ENCODE peak calls at places on chromosomes 3 and 15, in eight cellular contexts. One of them, this sample, is unnamed.
A peak's percentile ranks its signal among the peaks of the same experiment; 100 is the strongest.

GRCh38 chr3:197882580-197882979 is 67.4 kb upstream of the RPL35A start:
- DNase-seq in endothelial cell of umbilical vein: no peak
- DNase-seq in neural progenitor cell: no peak
- DNase-seq in fibroblast of lung: no peak
- DNase-seq in DND-41: no peak
- DNase-seq in aorta: no peak
- DNase-seq in right cardiac atrium: no peak
- DNase-seq in H1: no peak
- DNase-seq in this sample: no peak

GRCh38 chr15:74322558-74323180 is 44.8 kb downstream of the CYP11A1 start:
- DNase-seq in neural progenitor cell: peak; percentile 84
- DNase-seq in endothelial cell of umbilical vein: peak; percentile 49
- DNase-seq in right cardiac atrium: peak; percentile 87
- DNase-seq in aorta: peak; percentile 89
- DNase-seq in fibroblast of lung: peak; percentile 40
- DNase-seq in H1: no peak
- DNase-seq in DND-41: peak; percentile 55
- DNase-seq in this sample: peak; percentile 46

GRCh38 chr15:42704492-42704926 is 32.4 kb downstream of the CDAN1 start:
- DNase-seq in DND-41: peak; percentile 66
- DNase-seq in fibroblast of lung: peak; percentile 53
- DNase-seq in right cardiac atrium: peak; percentile 72
- DNase-seq in aorta: no peak
- DNase-seq in H1: peak; percentile 25
- DNase-seq in neural progenitor cell: peak; percentile 85
- DNase-seq in endothelial cell of umbilical vein: peak; percentile 79
- DNase-seq in this sample: peak; percentile 68

GRCh38 chr3:141926929-141927328 is 50.5 kb downstream of the ATP1B3 start:
- DNase-seq in DND-41: peak; percentile 7
- DNase-seq in aorta: peak; percentile 63
- DNase-seq in fibroblast of lung: no peak
- DNase-seq in neural progenitor cell: no peak
- DNase-seq in right cardiac atrium: peak; percentile 82
- DNase-seq in endothelial cell of umbilical vein: no peak
- DNase-seq in H1: no peak
- DNase-seq in this sample: no peak

GRCh38 chr3:113585228-113585627 is 52.9 kb downstream of the SIDT1 start:
- DNase-seq in fibroblast of lung: no peak
- DNase-seq in aorta: no peak
- DNase-seq in H1: no peak
- DNase-seq in neural progenitor cell: no peak
- DNase-seq in DND-41: no peak
- DNase-seq in right cardiac atrium: no peak
- DNase-seq in endothelial cell of umbilical vein: no peak
- DNase-seq in this sample: no peak

GRCh38 chr3:77014236-77014635 is 25.7 kb upstream of the ROBO2 start:
- DNase-seq in right cardiac atrium: no peak
- DNase-seq in fibroblast of lung: no peak
- DNase-seq in neural progenitor cell: peak; percentile 68
- DNase-seq in endothelial cell of umbilical vein: no peak
- DNase-seq in DND-41: no peak
- DNase-seq in aorta: no peak
- DNase-seq in H1: no peak
- DNase-seq in this sample: no peak

GRCh38 chr3:62149962-62150361 is 223.4 kb downstream of the FEZF2 start:
- DNase-seq in fibroblast of lung: peak; percentile 67
- DNase-seq in neural progenitor cell: no peak
- DNase-seq in endothelial cell of umbilical vein: no peak
- DNase-seq in aorta: no peak
- DNase-seq in DND-41: no peak
- DNase-seq in right cardiac atrium: no peak
- DNase-seq in H1: no peak
- DNase-seq in this sample: no peak

GRCh38 chr3:50356553-50356952 is 2.8 kb downstream of the TMEM115 start:
- DNase-seq in DND-41: no peak
- DNase-seq in aorta: no peak
- DNase-seq in endothelial cell of umbilical vein: no peak
- DNase-seq in right cardiac atrium: peak; percentile 78
- DNase-seq in H1: no peak
- DNase-seq in fibroblast of lung: no peak
- DNase-seq in neural progenitor cell: no peak
- DNase-seq in this sample: peak; percentile 86

GRCh38 chr15:75817151-75817935 is 25.9 kb upstream of the UBE2Q2 start:
- DNase-seq in neural progenitor cell: no peak
- DNase-seq in endothelial cell of umbilical vein: no peak
- DNase-seq in H1: no peak
- DNase-seq in DND-41: no peak
- DNase-seq in right cardiac atrium: no peak
- DNase-seq in fibroblast of lung: no peak
- DNase-seq in aorta: no peak
- DNase-seq in this sample: no peak

GRCh38 chr3:169710619-169711018 is 47.1 kb upstream of the MECOM start:
- DNase-seq in H1: no peak
- DNase-seq in endothelial cell of umbilical vein: no peak
- DNase-seq in fibroblast of lung: peak; percentile 62
- DNase-seq in right cardiac atrium: no peak
- DNase-seq in aorta: no peak
- DNase-seq in neural progenitor cell: no peak
- DNase-seq in DND-41: no peak
- DNase-seq in this sample: no peak

GRCh38 chr3:101857279-101857678 is 8.0 kb downstream of the NFKBIZ start:
- DNase-seq in DND-41: no peak
- DNase-seq in neural progenitor cell: no peak
- DNase-seq in endothelial cell of umbilical vein: no peak
- DNase-seq in fibroblast of lung: no peak
- DNase-seq in H1: no peak
- DNase-seq in right cardiac atrium: no peak
- DNase-seq in aorta: no peak
- DNase-seq in this sample: no peak

GRCh38 chr3:69541059-69541471 is 155.2 kb upstream of the FRMD4B start:
- DNase-seq in neural progenitor cell: peak; percentile 76
- DNase-seq in endothelial cell of umbilical vein: no peak
- DNase-seq in aorta: no peak
- DNase-seq in fibroblast of lung: no peak
- DNase-seq in right cardiac atrium: peak; percentile 54
- DNase-seq in H1: no peak
- DNase-seq in DND-41: no peak
- DNase-seq in this sample: no peak

GRCh38 chr3:196215493-196215892 is 841 bp upstream of the SLC51A start:
- DNase-seq in fibroblast of lung: no peak
- DNase-seq in right cardiac atrium: no peak
- DNase-seq in aorta: peak; percentile 44
- DNase-seq in neural progenitor cell: no peak
- DNase-seq in DND-41: no peak
- DNase-seq in H1: no peak
- DNase-seq in endothelial cell of umbilical vein: no peak
- DNase-seq in this sample: no peak

GRCh38 chr3:43792904-43793303 is 102.2 kb downstream of the ABHD5 start:
- DNase-seq in fibroblast of lung: no peak
- DNase-seq in aorta: no peak
- DNase-seq in endothelial cell of umbilical vein: no peak
- DNase-seq in right cardiac atrium: no peak
- DNase-seq in DND-41: no peak
- DNase-seq in neural progenitor cell: no peak
- DNase-seq in H1: no peak
- DNase-seq in this sample: no peak

GRCh38 chr15:77738441-77739437 is 106.0 kb upstream of the LINGO1 start:
- DNase-seq in right cardiac atrium: no peak
- DNase-seq in neural progenitor cell: peak; percentile 56
- DNase-seq in H1: no peak
- DNase-seq in DND-41: no peak
- DNase-seq in endothelial cell of umbilical vein: no peak
- DNase-seq in fibroblast of lung: no peak
- DNase-seq in aorta: no peak
- DNase-seq in this sample: no peak

GRCh38 chr15:90230071-90230494 is 3.7 kb downstream of the CIB1 start:
- DNase-seq in neural progenitor cell: no peak
- DNase-seq in aorta: no peak
- DNase-seq in DND-41: no peak
- DNase-seq in fibroblast of lung: no peak
- DNase-seq in endothelial cell of umbilical vein: no peak
- DNase-seq in right cardiac atrium: peak; percentile 77
- DNase-seq in H1: no peak
- DNase-seq in this sample: no peak
- H3K4me1 ChIP-seq in neural progenitor cell: no peaks in the 10 kb centered on the region
- H3K4me1 ChIP-seq in aorta: no peaks in the 10 kb centered on the region
- H3K4me1 ChIP-seq in DND-41: peaks cover 32% of the 10 kb centered on the region
- H3K4me1 ChIP-seq in fibroblast of lung: peaks cover 4% of the 10 kb centered on the region
- H3K4me1 ChIP-seq in endothelial cell of umbilical vein: peaks cover 18% of the 10 kb centered on the region
- H3K4me1 ChIP-seq in right cardiac atrium: peaks cover 2% of the 10 kb centered on the region
- H3K4me1 ChIP-seq in H1: no peaks in the 10 kb centered on the region
- H3K4me1 ChIP-seq in this sample: peaks cover 15% of the 10 kb centered on the region

GRCh38 chr15:69222002-69222474 is 61.6 kb downstream of the GLCE start:
- DNase-seq in endothelial cell of umbilical vein: no peak
- DNase-seq in right cardiac atrium: no peak
- DNase-seq in fibroblast of lung: no peak
- DNase-seq in DND-41: no peak
- DNase-seq in neural progenitor cell: no peak
- DNase-seq in H1: no peak
- DNase-seq in aorta: no peak
- DNase-seq in this sample: peak; percentile 42
- H3K4me1 ChIP-seq in endothelial cell of umbilical vein: peaks cover 2% of the 10 kb centered on the region
- H3K4me1 ChIP-seq in right cardiac atrium: no peaks in the 10 kb centered on the region
- H3K4me1 ChIP-seq in fibroblast of lung: no peaks in the 10 kb centered on the region
- H3K4me1 ChIP-seq in DND-41: no peaks in the 10 kb centered on the region
- H3K4me1 ChIP-seq in neural progenitor cell: no peaks in the 10 kb centered on the region
- H3K4me1 ChIP-seq in H1: no peaks in the 10 kb centered on the region
- H3K4me1 ChIP-seq in aorta: no peaks in the 10 kb centered on the region
- H3K4me1 ChIP-seq in this sample: no peaks in the 10 kb centered on the region

DNA sequence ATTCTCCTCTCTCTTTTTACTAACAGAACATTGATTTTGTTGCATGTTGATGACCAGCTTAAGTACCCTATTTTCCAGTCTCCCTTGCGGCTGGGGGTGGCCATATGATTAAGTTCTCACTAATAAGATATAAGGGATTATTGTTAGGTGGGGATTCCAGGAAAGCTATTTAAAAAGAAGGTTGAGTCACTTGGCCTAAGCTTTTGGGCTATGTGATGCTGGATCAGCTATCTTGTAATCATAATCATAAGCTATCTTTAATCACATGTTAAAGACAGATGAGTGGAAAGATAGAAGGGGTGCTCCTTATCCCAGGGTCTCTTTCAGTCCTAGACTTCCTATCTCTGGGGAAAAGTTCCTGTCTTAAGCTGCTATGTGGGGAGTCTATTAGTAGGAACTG is 59.9 kb downstream of the CGNL1 start:
- DNase-seq in H1: no peak
- DNase-seq in DND-41: no peak
- DNase-seq in neural progenitor cell: no peak
- DNase-seq in aorta: no peak
- DNase-seq in endothelial cell of umbilical vein: no peak
- DNase-seq in right cardiac atrium: no peak
- DNase-seq in fibroblast of lung: peak; percentile 25
- DNase-seq in this sample: no peak
- H3K4me1 ChIP-seq in H1: peaks cover 17% of the 10 kb centered on the region
- H3K4me1 ChIP-seq in DND-41: no peaks in the 10 kb centered on the region
- H3K4me1 ChIP-seq in neural progenitor cell: peaks cover 18% of the 10 kb centered on the region
- H3K4me1 ChIP-seq in aorta: no peaks in the 10 kb centered on the region
- H3K4me1 ChIP-seq in endothelial cell of umbilical vein: peaks cover 11% of the 10 kb centered on the region
- H3K4me1 ChIP-seq in right cardiac atrium: no peaks in the 10 kb centered on the region
- H3K4me1 ChIP-seq in fibroblast of lung: no peaks in the 10 kb centered on the region
- H3K4me1 ChIP-seq in this sample: no peaks in the 10 kb centered on the region

GRCh38 chr3:9260305-9260704 is 10.9 kb upstream of the SRGAP3 start:
- DNase-seq in DND-41: no peak
- DNase-seq in right cardiac atrium: no peak
- DNase-seq in endothelial cell of umbilical vein: no peak
- DNase-seq in aorta: no peak
- DNase-seq in fibroblast of lung: no peak
- DNase-seq in neural progenitor cell: no peak
- DNase-seq in H1: no peak
- DNase-seq in this sample: no peak

GRCh38 chr3:9254764-9255163 is 5.3 kb upstream of the SRGAP3 start:
- DNase-seq in aorta: no peak
- DNase-seq in endothelial cell of umbilical vein: no peak
- DNase-seq in neural progenitor cell: no peak
- DNase-seq in fibroblast of lung: no peak
- DNase-seq in right cardiac atrium: no peak
- DNase-seq in H1: no peak
- DNase-seq in DND-41: no peak
- DNase-seq in this sample: no peak

GRCh38 chr3:9253327-9253726 is 3.9 kb upstream of the SRGAP3 start:
- DNase-seq in right cardiac atrium: no peak
- DNase-seq in fibroblast of lung: peak; percentile 35
- DNase-seq in endothelial cell of umbilical vein: no peak
- DNase-seq in DND-41: no peak
- DNase-seq in aorta: no peak
- DNase-seq in H1: no peak
- DNase-seq in neural progenitor cell: no peak
- DNase-seq in this sample: no peak

GRCh38 chr3:9257092-9257491 is 7.6 kb upstream of the SRGAP3 start:
- DNase-seq in aorta: no peak
- DNase-seq in right cardiac atrium: no peak
- DNase-seq in endothelial cell of umbilical vein: no peak
- DNase-seq in fibroblast of lung: no peak
- DNase-seq in H1: no peak
- DNase-seq in neural progenitor cell: no peak
- DNase-seq in DND-41: no peak
- DNase-seq in this sample: no peak

DNA sequence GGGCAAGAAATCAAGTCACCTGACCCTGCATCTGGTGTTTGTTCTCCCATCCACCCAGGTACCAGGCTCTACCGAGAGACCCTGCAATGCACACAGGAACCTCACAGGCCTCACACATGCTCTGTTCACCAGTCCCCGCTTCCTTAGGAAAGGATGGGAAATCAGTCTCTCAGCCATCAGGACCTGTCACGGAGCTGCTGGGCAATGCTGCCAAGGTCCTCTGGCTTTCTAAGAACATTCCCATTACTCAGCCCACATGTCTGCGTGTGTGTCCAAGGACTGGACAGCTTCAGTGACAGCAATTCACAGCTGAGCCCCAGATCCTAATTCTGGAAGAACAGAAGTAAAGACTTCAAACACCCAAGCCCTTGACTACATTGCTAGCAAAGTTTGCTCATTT is 6.5 kb upstream of the SRGAP3 start:
- DNase-seq in aorta: no peak
- DNase-seq in neural progenitor cell: no peak
- DNase-seq in endothelial cell of umbilical vein: no peak
- DNase-seq in right cardiac atrium: no peak
- DNase-seq in fibroblast of lung: no peak
- DNase-seq in DND-41: no peak
- DNase-seq in H1: no peak
- DNase-seq in this sample: no peak
- H3K4me1 ChIP-seq in aorta: no peaks in the 10 kb centered on the region
- H3K4me1 ChIP-seq in neural progenitor cell: no peaks in the 10 kb centered on the region
- H3K4me1 ChIP-seq in endothelial cell of umbilical vein: no peaks in the 10 kb centered on the region
- H3K4me1 ChIP-seq in right cardiac atrium: no peaks in the 10 kb centered on the region
- H3K4me1 ChIP-seq in fibroblast of lung: no peaks in the 10 kb centered on the region
- H3K4me1 ChIP-seq in DND-41: no peaks in the 10 kb centered on the region
- H3K4me1 ChIP-seq in H1: no peaks in the 10 kb centered on the region
- H3K4me1 ChIP-seq in this sample: no peaks in the 10 kb centered on the region

DNA sequence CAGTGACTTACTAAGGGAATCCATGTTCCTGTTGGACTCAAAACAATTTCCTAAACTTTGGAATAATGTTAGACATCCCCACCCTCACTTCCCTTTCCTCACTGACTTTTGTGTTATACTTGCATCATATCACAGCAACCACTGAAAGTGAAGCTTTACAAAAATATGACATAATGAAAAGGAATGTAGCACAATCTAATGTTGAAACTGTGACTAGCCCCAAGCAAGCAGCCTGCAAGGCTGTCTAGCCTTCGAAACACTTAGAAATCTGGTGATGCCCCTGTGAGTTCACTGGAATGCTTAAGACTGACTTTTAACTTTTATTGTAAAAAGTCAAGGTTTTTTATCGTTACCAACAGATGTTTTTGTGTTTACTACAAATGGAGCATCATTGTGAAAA is 203.7 kb upstream of the ZNF385D start:
- DNase-seq in right cardiac atrium: no peak
- DNase-seq in DND-41: no peak
- DNase-seq in fibroblast of lung: peak; percentile 81
- DNase-seq in H1: no peak
- DNase-seq in aorta: no peak
- DNase-seq in endothelial cell of umbilical vein: no peak
- DNase-seq in neural progenitor cell: no peak
- DNase-seq in this sample: no peak
- H3K4me1 ChIP-seq in right cardiac atrium: no peaks in the 10 kb centered on the region
- H3K4me1 ChIP-seq in DND-41: no peaks in the 10 kb centered on the region
- H3K4me1 ChIP-seq in fibroblast of lung: peaks cover 4% of the 10 kb centered on the region
- H3K4me1 ChIP-seq in H1: no peaks in the 10 kb centered on the region
- H3K4me1 ChIP-seq in aorta: no peaks in the 10 kb centered on the region
- H3K4me1 ChIP-seq in endothelial cell of umbilical vein: no peaks in the 10 kb centered on the region
- H3K4me1 ChIP-seq in neural progenitor cell: peaks cover 15% of the 10 kb centered on the region
- H3K4me1 ChIP-seq in this sample: no peaks in the 10 kb centered on the region

This sample was measured in colonic mucosa.